ENCODE peak calls at places on chromosomes 4 and X, in four cellular contexts. One of them, this sample, is unnamed. For H3K4me1, the result is how much of the 10 kb centered on the place peaks cover.

GRCh38 chr4:39255916-39256315 is 73.6 kb downstream of the WDR19 start:
- DNase-seq in endodermal cell: no peak
- DNase-seq in GM23248: peak
- DNase-seq in tibial nerve: no peak
- DNase-seq in this sample: peak

GRCh38 chrX:125998432-125998831 is 167.7 kb downstream of the DCAF12L2 start:
- DNase-seq in endodermal cell: no peak
- DNase-seq in GM23248: peak
- DNase-seq in tibial nerve: no peak
- DNase-seq in this sample: no peak

GRCh38 chr4:158770671-158771070 is 1.8 kb downstream of the FNIP2 start:
- DNase-seq in endodermal cell: no peak
- DNase-seq in GM23248: no peak
- DNase-seq in tibial nerve: no peak
- DNase-seq in this sample: no peak

GRCh38 chrX:154751669-154752271 is 893 bp upstream of the GAB3 start:
- DNase-seq in endodermal cell: no peak
- DNase-seq in GM23248: no peak
- DNase-seq in tibial nerve: no peak
- DNase-seq in this sample: no peak

GRCh38 chr4:74059161-74059829 is 20.8 kb upstream of the CXCL3 start:
- DNase-seq in endodermal cell: no peak
- DNase-seq in GM23248: no peak
- DNase-seq in tibial nerve: no peak
- DNase-seq in this sample: no peak

GRCh38 chrX:30248854-30249253 is 1.9 kb downstream of the MAGEB1 start:
- DNase-seq in endodermal cell: no peak
- DNase-seq in GM23248: no peak
- DNase-seq in tibial nerve: no peak
- DNase-seq in this sample: no peak

GRCh38 chrX:151505796-151506195 is 57.7 kb upstream of the PASD1 start:
- DNase-seq in endodermal cell: peak
- DNase-seq in GM23248: peak
- DNase-seq in tibial nerve: peak
- DNase-seq in this sample: no peak

GRCh38 chr4:83390965-83391364 is 56.3 kb upstream of the HPSE start:
- DNase-seq in endodermal cell: peak
- DNase-seq in GM23248: no peak
- DNase-seq in tibial nerve: no peak
- DNase-seq in this sample: no peak

GRCh38 chr4:4418676-4419370 is 31.9 kb downstream of the NSG1 start:
- DNase-seq in endodermal cell: peak
- DNase-seq in GM23248: no peak
- DNase-seq in tibial nerve: no peak
- DNase-seq in this sample: peak

GRCh38 chr4:55554453-55555030 is 7.8 kb upstream of the CLOCK start:
- DNase-seq in endodermal cell: no peak
- DNase-seq in GM23248: peak
- DNase-seq in tibial nerve: no peak
- DNase-seq in this sample: no peak

GRCh38 chr4:172995161-172995560 is 173.4 kb upstream of the GALNT7 start:
- DNase-seq in endodermal cell: no peak
- DNase-seq in GM23248: no peak
- DNase-seq in tibial nerve: no peak
- DNase-seq in this sample: no peak

GRCh38 chr4:108080752-108081151 is 88.0 kb downstream of the LEF1 start:
- DNase-seq in endodermal cell: no peak
- DNase-seq in GM23248: no peak
- DNase-seq in tibial nerve: no peak
- DNase-seq in this sample: no peak

GRCh38 chr4:10296730-10297129 is 160.5 kb downstream of the ZNF518B start:
- DNase-seq in endodermal cell: peak
- DNase-seq in GM23248: peak
- DNase-seq in tibial nerve: no peak
- DNase-seq in this sample: no peak

GRCh38 chrX:24294619-24295018 is 19.2 kb downstream of the SUPT20HL2 start:
- DNase-seq in endodermal cell: peak
- DNase-seq in GM23248: peak
- DNase-seq in tibial nerve: peak
- DNase-seq in this sample: no peak

GRCh38 chr4:182245541-182246245 is 2.5 kb downstream of the TENM3 start:
- DNase-seq in endodermal cell: no peak
- DNase-seq in GM23248: peak
- DNase-seq in tibial nerve: no peak
- DNase-seq in this sample: no peak

GRCh38 chr4:82739292-82740190 is 59.1 kb downstream of the SCD5 start:
- DNase-seq in endodermal cell: peak
- DNase-seq in GM23248: peak
- DNase-seq in tibial nerve: peak
- DNase-seq in this sample: peak

GRCh38 chrX:76428243-76429130 is 977 bp downstream of the MAGEE1 start:
- DNase-seq in endodermal cell: peak
- DNase-seq in GM23248: peak
- DNase-seq in tibial nerve: no peak
- DNase-seq in this sample: no peak

GRCh38 chr4:51868449-51868847 is 25.5 kb downstream of the DCUN1D4 start:
- DNase-seq in endodermal cell: no peak
- DNase-seq in GM23248: no peak
- DNase-seq in tibial nerve: no peak
- DNase-seq in this sample: no peak

GRCh38 chr4:12852338-12853307 is 631.5 kb downstream of the RAB28 start:
- DNase-seq in endodermal cell: peak
- DNase-seq in GM23248: peak
- DNase-seq in tibial nerve: peak
- DNase-seq in this sample: no peak

GRCh38 chr4:125322363-125322730 is 7.6 kb downstream of the FAT4 start:
- DNase-seq in endodermal cell: no peak
- DNase-seq in GM23248: peak
- DNase-seq in tibial nerve: peak
- DNase-seq in this sample: peak

GRCh38 chrX:16239211-16239610 is 71.9 kb downstream of the MAGEB17 start:
- DNase-seq in endodermal cell: no peak
- DNase-seq in GM23248: peak
- DNase-seq in tibial nerve: no peak
- DNase-seq in this sample: peak

GRCh38 chrX:13520931-13521330 is 48.5 kb upstream of the EGFL6 start:
- DNase-seq in endodermal cell: no peak
- DNase-seq in GM23248: peak
- DNase-seq in tibial nerve: no peak
- DNase-seq in this sample: no peak

GRCh38 chr4:140609548-140610425 is 41.0 kb upstream of the UCP1 start:
- DNase-seq in endodermal cell: no peak
- DNase-seq in GM23248: peak
- DNase-seq in tibial nerve: no peak
- DNase-seq in this sample: no peak

GRCh38 chrX:78029663-78030062 is 60.2 kb upstream of the PGAM4 start:
- DNase-seq in endodermal cell: peak
- DNase-seq in GM23248: peak
- DNase-seq in tibial nerve: peak
- DNase-seq in this sample: no peak

GRCh38 chrX:24190500-24191156 is 41.1 kb downstream of the ZFX start:
- DNase-seq in endodermal cell: no peak
- DNase-seq in GM23248: peak
- DNase-seq in tibial nerve: no peak
- DNase-seq in this sample: no peak

GRCh38 chr4:25128671-25129070 is 31.6 kb downstream of the SEPSECS start:
- DNase-seq in endodermal cell: no peak
- DNase-seq in GM23248: peak
- DNase-seq in tibial nerve: no peak
- DNase-seq in this sample: no peak

GRCh38 chrX:11724122-11725017 is 33.7 kb upstream of the MSL3 start:
- DNase-seq in endodermal cell: no peak
- DNase-seq in GM23248: peak
- DNase-seq in tibial nerve: peak
- DNase-seq in this sample: peak

GRCh38 chr4:101115841-101116240 is 231.5 kb downstream of the PPP3CA start:
- DNase-seq in endodermal cell: no peak
- DNase-seq in GM23248: no peak
- DNase-seq in tibial nerve: no peak
- DNase-seq in this sample: no peak

GRCh38 chr4:80150387-80151173 is 46.7 kb upstream of the PRDM8 start:
- DNase-seq in endodermal cell: no peak
- DNase-seq in GM23248: no peak
- DNase-seq in tibial nerve: no peak
- DNase-seq in this sample: no peak

GRCh38 chr4:99722662-99723061 is 65.0 kb upstream of the C4orf54 start:
- DNase-seq in endodermal cell: no peak
- DNase-seq in GM23248: no peak
- DNase-seq in tibial nerve: no peak
- DNase-seq in this sample: no peak

GRCh38 chr4:47640911-47641310 is 155.8 kb downstream of the ATP10D start:
- DNase-seq in endodermal cell: no peak
- DNase-seq in GM23248: peak
- DNase-seq in tibial nerve: no peak
- DNase-seq in this sample: no peak

GRCh38 chrX:104347860-104348259 is 93.1 kb upstream of the ESX1 start:
- DNase-seq in endodermal cell: no peak
- DNase-seq in GM23248: peak
- DNase-seq in tibial nerve: no peak
- DNase-seq in this sample: no peak

GRCh38 chrX:44918722-44919121 is 45.7 kb downstream of the KDM6A start:
- DNase-seq in endodermal cell: no peak
- DNase-seq in GM23248: no peak
- DNase-seq in tibial nerve: no peak
- DNase-seq in this sample: no peak
- H3K4me1 ChIP-seq in endodermal cell: under half
- H3K4me1 ChIP-seq in GM23248: under half
- H3K4me1 ChIP-seq in tibial nerve: under half
- H3K4me1 ChIP-seq in this sample: under half

DNA sequence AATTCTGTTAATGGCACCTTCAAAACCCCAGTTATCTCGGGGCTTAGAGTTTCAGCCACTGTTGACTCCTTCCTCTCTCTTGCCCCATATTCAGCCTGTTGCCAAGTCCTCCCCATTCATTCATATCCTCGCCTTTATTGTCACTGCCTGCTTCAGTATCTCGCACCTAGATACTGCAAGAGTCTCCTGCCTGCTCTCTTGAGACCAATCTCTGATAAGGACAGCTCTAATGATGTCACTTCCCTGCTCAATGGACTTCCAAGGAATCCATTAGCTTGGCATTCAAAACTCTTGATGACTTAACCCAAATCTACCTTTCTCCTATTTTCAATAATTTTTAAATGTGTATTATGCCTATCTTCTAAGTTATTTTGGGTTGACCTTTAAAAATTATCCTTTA is 1.1 kb upstream of the UBE2A start:
- DNase-seq in endodermal cell: no peak
- DNase-seq in GM23248: no peak
- DNase-seq in tibial nerve: no peak
- DNase-seq in this sample: no peak
- H3K4me3 ChIP-seq in endodermal cell: peak
- H3K4me3 ChIP-seq in GM23248: peak
- H3K4me3 ChIP-seq in tibial nerve: peak
- H3K4me3 ChIP-seq in this sample: no peak

GRCh38 chr4:86013623-86014022 is 346.2 kb downstream of the MAPK10 start:
- DNase-seq in endodermal cell: no peak
- DNase-seq in GM23248: peak
- DNase-seq in tibial nerve: no peak
- DNase-seq in this sample: no peak
- H3K27ac ChIP-seq in endodermal cell: no peak
- H3K27ac ChIP-seq in GM23248: no peak
- H3K27ac ChIP-seq in tibial nerve: no peak
- H3K27ac ChIP-seq in this sample: no peak

GRCh38 chr4:6325791-6326290 is 56.2 kb downstream of the WFS1 start:
- DNase-seq in endodermal cell: no peak
- DNase-seq in GM23248: no peak
- DNase-seq in tibial nerve: no peak
- DNase-seq in this sample: no peak
- H3K4me1 ChIP-seq in endodermal cell: under half
- H3K4me1 ChIP-seq in GM23248: under half
- H3K4me1 ChIP-seq in tibial nerve: under half
- H3K4me1 ChIP-seq in this sample: under half